ENCODE peak calls at places on chromosome 7, in four cellular contexts. One of them, this sample, is unnamed.
A peak's percentile ranks its signal among the peaks of the same experiment; 100 is the strongest.

GRCh38 chr7:50712527-50713356 is 70.0 kb downstream of the GRB10 start:
- DNase-seq in activated CD4-positive, alpha-beta T cell treated with anti-CD3 and anti-CD28 coated beads for 1 hour: no peak
- DNase-seq in body of pancreas: no peak
- DNase-seq in iPS-NIHi11: no peak
- DNase-seq in this sample: no peak

GRCh38 chr7:50696810-50697582 is 85.7 kb downstream of the GRB10 start:
- DNase-seq in activated CD4-positive, alpha-beta T cell treated with anti-CD3 and anti-CD28 coated beads for 1 hour: no peak
- DNase-seq in body of pancreas: no peak
- DNase-seq in iPS-NIHi11: no peak
- DNase-seq in this sample: no peak

GRCh38 chr7:151247016-151247580 is 1.4 kb downstream of the SMARCD3 start:
- DNase-seq in activated CD4-positive, alpha-beta T cell treated with anti-CD3 and anti-CD28 coated beads for 1 hour: no peak
- DNase-seq in body of pancreas: no peak
- DNase-seq in iPS-NIHi11: no peak
- DNase-seq in this sample: peak; percentile 23

GRCh38 chr7:157508477-157508881 is 171.7 kb downstream of the DNAJB6 start:
- DNase-seq in activated CD4-positive, alpha-beta T cell treated with anti-CD3 and anti-CD28 coated beads for 1 hour: no peak
- DNase-seq in body of pancreas: no peak
- DNase-seq in iPS-NIHi11: no peak
- DNase-seq in this sample: no peak

GRCh38 chr7:88280801-88281200 is 25.9 kb downstream of the STEAP4 start:
- DNase-seq in activated CD4-positive, alpha-beta T cell treated with anti-CD3 and anti-CD28 coated beads for 1 hour: no peak
- DNase-seq in body of pancreas: no peak
- DNase-seq in iPS-NIHi11: no peak
- DNase-seq in this sample: no peak

GRCh38 chr7:24580283-24580946 is 7.2 kb downstream of the PALS2 start:
- DNase-seq in activated CD4-positive, alpha-beta T cell treated with anti-CD3 and anti-CD28 coated beads for 1 hour: no peak
- DNase-seq in body of pancreas: no peak
- DNase-seq in iPS-NIHi11: no peak
- DNase-seq in this sample: no peak

GRCh38 chr7:77415822-77416620 is at the start of gene GSAP:
- DNase-seq in activated CD4-positive, alpha-beta T cell treated with anti-CD3 and anti-CD28 coated beads for 1 hour: peak; percentile 45
- DNase-seq in body of pancreas: peak; percentile 87
- DNase-seq in iPS-NIHi11: peak; percentile 81
- DNase-seq in this sample: peak; percentile 82

GRCh38 chr7:134355925-134356324 is 39.2 kb upstream of the SLC35B4 start:
- DNase-seq in activated CD4-positive, alpha-beta T cell treated with anti-CD3 and anti-CD28 coated beads for 1 hour: no peak
- DNase-seq in body of pancreas: peak; percentile 57
- DNase-seq in iPS-NIHi11: no peak
- DNase-seq in this sample: no peak

GRCh38 chr7:71372991-71373390 is 241.0 kb downstream of the GALNT17 start:
- DNase-seq in activated CD4-positive, alpha-beta T cell treated with anti-CD3 and anti-CD28 coated beads for 1 hour: no peak
- DNase-seq in body of pancreas: no peak
- DNase-seq in iPS-NIHi11: no peak
- DNase-seq in this sample: peak; percentile 85

GRCh38 chr7:15057272-15057671 is 154.7 kb upstream of the DGKB start:
- DNase-seq in activated CD4-positive, alpha-beta T cell treated with anti-CD3 and anti-CD28 coated beads for 1 hour: no peak
- DNase-seq in body of pancreas: no peak
- DNase-seq in iPS-NIHi11: no peak
- DNase-seq in this sample: no peak

GRCh38 chr7:36473454-36474282 is 84.0 kb downstream of the ANLN start:
- DNase-seq in activated CD4-positive, alpha-beta T cell treated with anti-CD3 and anti-CD28 coated beads for 1 hour: no peak
- DNase-seq in body of pancreas: peak; percentile 82
- DNase-seq in iPS-NIHi11: peak; percentile 72
- DNase-seq in this sample: peak; percentile 24

GRCh38 chr7:24972166-24972477 is 7.9 kb downstream of the OSBPL3 start:
- DNase-seq in activated CD4-positive, alpha-beta T cell treated with anti-CD3 and anti-CD28 coated beads for 1 hour: no peak
- DNase-seq in body of pancreas: no peak
- DNase-seq in iPS-NIHi11: no peak
- DNase-seq in this sample: no peak

GRCh38 chr7:66839814-66840213 is 81.2 kb upstream of the TMEM248 start:
- DNase-seq in activated CD4-positive, alpha-beta T cell treated with anti-CD3 and anti-CD28 coated beads for 1 hour: no peak
- DNase-seq in body of pancreas: no peak
- DNase-seq in iPS-NIHi11: no peak
- DNase-seq in this sample: no peak

GRCh38 chr7:3065724-3066143 is 22.1 kb upstream of the CARD11 start:
- DNase-seq in activated CD4-positive, alpha-beta T cell treated with anti-CD3 and anti-CD28 coated beads for 1 hour: peak; percentile 33
- DNase-seq in body of pancreas: peak; percentile 74
- DNase-seq in iPS-NIHi11: peak; percentile 83
- DNase-seq in this sample: no peak

GRCh38 chr7:2939193-2939885 is 95.2 kb upstream of the GNA12 start:
- DNase-seq in activated CD4-positive, alpha-beta T cell treated with anti-CD3 and anti-CD28 coated beads for 1 hour: no peak
- DNase-seq in body of pancreas: peak; percentile 1
- DNase-seq in iPS-NIHi11: peak; percentile 7
- DNase-seq in this sample: no peak

GRCh38 chr7:141752634-141753033 is 11.3 kb upstream of the TAS2R3 start:
- DNase-seq in activated CD4-positive, alpha-beta T cell treated with anti-CD3 and anti-CD28 coated beads for 1 hour: no peak
- DNase-seq in body of pancreas: no peak
- DNase-seq in iPS-NIHi11: peak; percentile 22
- DNase-seq in this sample: no peak

GRCh38 chr7:100888988-100889760 is at the start of gene UFSP1:
- DNase-seq in activated CD4-positive, alpha-beta T cell treated with anti-CD3 and anti-CD28 coated beads for 1 hour: no peak
- DNase-seq in body of pancreas: no peak
- DNase-seq in iPS-NIHi11: no peak
- DNase-seq in this sample: no peak

GRCh38 chr7:87148332-87148955 is 3.8 kb upstream of the DMTF1 start:
- DNase-seq in activated CD4-positive, alpha-beta T cell treated with anti-CD3 and anti-CD28 coated beads for 1 hour: no peak
- DNase-seq in body of pancreas: no peak
- DNase-seq in iPS-NIHi11: no peak
- DNase-seq in this sample: no peak

GRCh38 chr7:153066711-153067110 is 307.2 kb downstream of the ACTR3B start:
- DNase-seq in activated CD4-positive, alpha-beta T cell treated with anti-CD3 and anti-CD28 coated beads for 1 hour: no peak
- DNase-seq in body of pancreas: no peak
- DNase-seq in iPS-NIHi11: no peak
- DNase-seq in this sample: no peak

GRCh38 chr7:76149847-76150691 is 51.6 kb upstream of the SRRM3 start:
- DNase-seq in activated CD4-positive, alpha-beta T cell treated with anti-CD3 and anti-CD28 coated beads for 1 hour: no peak
- DNase-seq in body of pancreas: peak; percentile 28
- DNase-seq in iPS-NIHi11: peak; percentile 9
- DNase-seq in this sample: no peak

GRCh38 chr7:151876112-151876898 is 610 bp downstream of the PRKAG2 start:
- DNase-seq in activated CD4-positive, alpha-beta T cell treated with anti-CD3 and anti-CD28 coated beads for 1 hour: peak; percentile 52
- DNase-seq in body of pancreas: peak; percentile 87
- DNase-seq in iPS-NIHi11: peak; percentile 81
- DNase-seq in this sample: peak; percentile 79

GRCh38 chr7:15839415-15840100 is 153.1 kb upstream of the MEOX2 start:
- DNase-seq in activated CD4-positive, alpha-beta T cell treated with anti-CD3 and anti-CD28 coated beads for 1 hour: no peak
- DNase-seq in body of pancreas: peak; percentile 18
- DNase-seq in iPS-NIHi11: peak; percentile 73
- DNase-seq in this sample: peak; percentile 44

GRCh38 chr7:3301831-3302618 is 973 bp downstream of the SDK1 start:
- DNase-seq in activated CD4-positive, alpha-beta T cell treated with anti-CD3 and anti-CD28 coated beads for 1 hour: no peak
- DNase-seq in body of pancreas: peak; percentile 39
- DNase-seq in iPS-NIHi11: peak; percentile 23
- DNase-seq in this sample: peak; percentile 18

GRCh38 chr7:69814421-69814962 is 216.2 kb downstream of the AUTS2 start:
- DNase-seq in activated CD4-positive, alpha-beta T cell treated with anti-CD3 and anti-CD28 coated beads for 1 hour: no peak
- DNase-seq in body of pancreas: no peak
- DNase-seq in iPS-NIHi11: no peak
- DNase-seq in this sample: no peak

GRCh38 chr7:112104153-112104552 is 102.0 kb downstream of the DOCK4 start:
- DNase-seq in activated CD4-positive, alpha-beta T cell treated with anti-CD3 and anti-CD28 coated beads for 1 hour: no peak
- DNase-seq in body of pancreas: no peak
- DNase-seq in iPS-NIHi11: no peak
- DNase-seq in this sample: no peak

GRCh38 chr7:53326634-53327033 is 291.2 kb downstream of the POM121L12 start:
- DNase-seq in activated CD4-positive, alpha-beta T cell treated with anti-CD3 and anti-CD28 coated beads for 1 hour: no peak
- DNase-seq in body of pancreas: no peak
- DNase-seq in iPS-NIHi11: peak; percentile 78
- DNase-seq in this sample: no peak